ENCODE peak calls at places on chromosome 9, in eight cellular contexts. V is Panc1, C is testis, L is left lung, E is mammary epithelial cell, A is fibroblast of lung, H is tibial artery, X is left ventricle myocardium inferior. Y is an unnamed sample.

GRCh38 chr9:115766495-115766894 is 387.1 kb upstream of the PAPPA start:
- DNase-seq in H (no peak), L (no peak), A (no peak), C (no peak), X (no peak), V (no peak), E (no peak), Y (no peak)

GRCh38 chr9:93193373-93193725 is 9.4 kb downstream of the WNK2 start:
- DNase-seq in E (peak; percentile 29), V (no peak), A (no peak), X (no peak), L (peak; percentile 58), C (no peak), H (no peak), Y (no peak)

GRCh38 chr9:94982211-94982610 is 255.7 kb downstream of the AOPEP start:
- DNase-seq in X (no peak), L (no peak), E (peak; percentile 36), H (no peak), C (no peak), A (no peak), V (no peak), Y (no peak)

GRCh38 chr9:35675732-35676392 is 2.1 kb downstream of the CA9 start:
- DNase-seq in E (no peak), A (no peak), C (peak; percentile 57), X (no peak), H (peak; percentile 75), L (peak; percentile 81), V (no peak), Y (peak; percentile 84)

GRCh38 chr9:127742435-127743088 is 7.5 kb upstream of the TOR2A start:
- DNase-seq in V (no peak), X (no peak), H (no peak), A (peak; percentile 48), L (no peak), E (peak; percentile 27), C (peak; percentile 71), Y (peak; percentile 61)

GRCh38 chr9:76654575-76654974 is 109.7 kb upstream of the PCA3 start:
- DNase-seq in E (peak; percentile 86), X (no peak), A (peak; percentile 97), V (no peak), H (no peak), L (no peak), C (no peak), Y (no peak)

GRCh38 chr9:130933114-130934046 is 5.7 kb downstream of the FIBCD1 start:
- DNase-seq in H (no peak), E (no peak), L (peak; percentile 63), C (no peak), A (peak; percentile 81), X (no peak), V (no peak), Y (no peak)

GRCh38 chr9:86713456-86713855 is 233.8 kb downstream of the GAS1 start:
- DNase-seq in E (no peak), C (no peak), H (no peak), L (no peak), X (no peak), A (peak; percentile 51), V (no peak), Y (no peak)

GRCh38 chr9:116381350-116381749 is 227.8 kb downstream of the PAPPA start:
- DNase-seq in X (no peak), L (no peak), C (no peak), A (peak; percentile 75), E (peak; percentile 7), V (no peak), H (no peak), Y (no peak)

GRCh38 chr9:27195191-27195590 is 86.2 kb downstream of the TEK start:
- DNase-seq in V (no peak), H (no peak), L (no peak), E (no peak), C (no peak), A (no peak), X (no peak), Y (no peak)

DNA sequence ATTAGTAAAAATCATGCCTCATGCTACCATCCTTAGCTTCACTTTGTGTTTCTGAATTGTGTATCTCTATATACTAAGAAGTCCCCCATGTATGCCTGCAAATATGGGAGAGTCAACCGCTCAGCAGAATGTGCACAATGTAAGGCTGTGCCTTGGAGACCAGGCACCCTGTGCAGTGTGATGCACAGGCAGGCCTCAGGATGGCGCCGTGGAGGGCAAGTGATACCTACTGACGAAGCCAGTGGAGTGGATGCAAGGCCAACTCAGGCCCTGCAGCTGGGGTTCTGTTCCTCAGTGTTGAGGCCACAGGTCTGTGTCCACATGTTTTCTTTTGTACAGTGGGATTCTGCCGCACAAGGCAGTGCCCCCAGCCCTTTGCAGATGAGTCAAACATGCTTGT is 28.4 kb downstream of the SYK start:
- DNase-seq in E (no peak), A (no peak), L (no peak), H (no peak), C (no peak), V (no peak), X (no peak), Y (no peak)
- H3K4me3 ChIP-seq in E (no peak overlapping the region), A (no peak overlapping the region), L (no peak overlapping the region), H (no peak overlapping the region), C (no peak overlapping the region), V (no peak overlapping the region), X (no peak overlapping the region), Y (no peak overlapping the region)

GRCh38 chr9:107235765-107236442 is 47.2 kb upstream of the RAD23B start:
- DNase-seq in V (no peak), L (no peak), H (no peak), A (no peak), C (no peak), X (no peak), E (no peak), Y (no peak)
- H3K4me1 ChIP-seq in V (no peaks in the 10 kb centered on the region), L (no peaks in the 10 kb centered on the region), H (no peaks in the 10 kb centered on the region), A (no peaks in the 10 kb centered on the region), C (no peaks in the 10 kb centered on the region), X (no peaks in the 10 kb centered on the region), E (no peaks in the 10 kb centered on the region), Y (no peaks in the 10 kb centered on the region)

GRCh38 chr9:72983056-72983455 is 30.2 kb upstream of the ALDH1A1 start:
- DNase-seq in H (no peak), A (no peak), E (no peak), X (no peak), C (no peak), V (no peak), L (no peak), Y (no peak)
- H3K27ac ChIP-seq in H (no peak overlapping the region), A (no peak overlapping the region), E (no peak overlapping the region), X (no peak overlapping the region), C (no peak overlapping the region), V (no peak overlapping the region), L (no peak overlapping the region), Y (no peak overlapping the region)

DNA sequence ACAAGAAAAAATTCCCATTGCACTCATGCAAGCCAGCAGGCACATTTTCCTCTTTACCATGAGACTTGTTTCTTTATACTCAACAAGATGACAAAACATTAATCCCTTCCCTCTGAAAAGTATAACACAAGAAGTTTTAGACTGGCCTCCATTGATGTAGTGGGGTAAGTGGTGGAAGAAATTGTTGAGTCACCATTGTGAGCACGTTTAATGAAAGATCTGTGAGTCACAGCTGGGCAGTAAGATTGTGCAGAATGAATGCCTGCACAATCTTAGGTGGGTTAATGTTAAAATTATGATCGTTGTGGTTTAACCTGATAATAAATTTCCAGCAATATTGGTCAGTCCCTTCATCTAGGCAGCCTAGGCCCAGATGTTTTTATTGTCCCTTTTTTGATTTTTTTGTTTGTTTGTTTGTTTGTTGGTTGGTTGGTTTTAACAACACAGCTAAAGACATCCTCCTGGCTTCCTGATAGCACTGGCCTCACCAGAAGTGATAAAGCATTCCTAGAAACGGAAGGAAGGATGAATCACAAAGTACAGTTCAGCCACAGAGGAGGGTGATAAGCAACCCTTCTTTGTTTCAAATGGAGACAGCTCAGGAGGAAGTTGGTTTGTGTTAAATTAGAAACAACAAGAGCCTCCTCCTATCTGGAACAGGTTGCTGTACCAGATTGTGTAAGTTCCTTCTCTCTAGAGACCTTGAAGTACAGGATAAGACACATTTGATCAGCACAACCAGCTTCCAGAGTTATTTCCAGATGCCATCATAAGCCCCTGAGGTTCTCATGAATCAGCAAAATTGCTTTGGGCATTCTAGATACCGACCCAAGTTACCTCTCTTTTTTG is 40.3 kb downstream of the SLC24A2 start:
- DNase-seq in E (peak; percentile 48), A (no peak), V (no peak), X (no peak), H (no peak), C (no peak), L (no peak), Y (no peak)
- H3K4me3 ChIP-seq in E (no peak overlapping the region), A (no peak overlapping the region), V (no peak overlapping the region), X (no peak overlapping the region), H (no peak overlapping the region), C (no peak overlapping the region), L (no peak overlapping the region), Y (no peak overlapping the region)

DNA sequence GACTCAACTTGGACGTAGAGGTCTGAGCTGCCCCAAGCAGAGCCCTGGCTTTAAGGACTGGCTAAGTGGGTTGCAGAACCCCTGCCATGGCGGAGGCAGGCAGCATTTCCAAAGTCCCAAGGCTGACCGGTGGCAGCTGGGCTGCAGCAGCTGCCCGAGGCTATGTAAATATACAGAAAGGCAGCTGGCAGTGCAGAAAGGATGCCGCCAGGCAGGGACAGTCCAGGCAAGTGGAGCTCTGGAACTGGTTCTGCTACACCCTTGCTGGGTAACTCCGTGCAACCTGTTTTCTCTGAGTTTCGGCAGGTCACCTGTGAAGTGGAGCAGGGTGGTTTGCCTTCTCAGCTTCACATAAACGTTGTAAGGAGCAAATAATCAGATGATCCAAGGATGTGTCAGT is 46.0 kb downstream of the SHB start:
- DNase-seq in L (no peak), V (no peak), E (no peak), H (no peak), C (no peak), X (no peak), A (no peak), Y (no peak)
- H3K4me1 ChIP-seq in L (peaks cover 61% of the 10 kb centered on the region), V (peaks cover 100% of the 10 kb centered on the region), E (peaks cover 79% of the 10 kb centered on the region), H (peaks cover 78% of the 10 kb centered on the region), C (peaks cover 12% of the 10 kb centered on the region), X (peaks cover 100% of the 10 kb centered on the region), A (peaks cover 50% of the 10 kb centered on the region), Y (peaks cover 45% of the 10 kb centered on the region)

GRCh38 chr9:90909747-90910283 is 108.2 kb downstream of the SYK start:
- DNase-seq in C (no peak), L (no peak), H (no peak), E (no peak), V (no peak), A (no peak), X (no peak), Y (no peak)
- H3K27ac ChIP-seq in C (no peak overlapping the region), L (no peak overlapping the region), H (no peak overlapping the region), E (no peak overlapping the region), V (no peak overlapping the region), A (no peak overlapping the region), X (no peak overlapping the region), Y (no peak overlapping the region)

DNA sequence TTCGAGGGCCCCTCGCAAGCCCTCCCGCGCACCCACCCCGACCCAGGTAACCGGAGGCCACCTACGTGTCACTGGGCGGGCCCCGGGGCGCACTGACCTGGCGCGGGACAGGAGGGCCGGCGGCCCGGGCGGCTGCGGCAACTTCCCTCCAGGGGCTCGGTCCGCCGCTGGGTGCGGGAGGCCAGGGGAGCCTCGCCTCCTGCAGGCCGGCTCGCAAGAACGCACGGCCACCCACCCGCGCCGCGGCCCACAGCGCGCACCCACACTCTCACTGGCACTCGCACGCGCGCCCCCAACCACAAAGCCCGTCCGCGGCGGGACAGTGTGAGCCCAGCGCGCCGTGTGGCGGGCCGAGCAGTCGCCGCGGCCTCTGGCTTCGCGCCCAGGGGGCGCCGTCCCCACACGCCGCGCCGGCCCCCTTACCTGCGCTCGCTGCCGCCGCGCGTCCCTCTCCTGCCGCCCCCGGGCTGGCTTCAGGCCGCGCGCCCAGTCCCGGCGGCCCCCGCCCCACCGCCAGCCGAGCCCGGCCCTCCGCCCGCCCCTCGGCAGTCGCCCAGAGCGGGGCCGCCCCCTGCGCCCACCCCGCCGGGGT is 430 bp downstream of the LPAR1 start:
- DNase-seq in V (no peak), C (peak; percentile 46), E (peak; percentile 48), X (peak; percentile 21), H (peak; percentile 71), A (peak; percentile 31), L (peak; percentile 92), Y (peak; percentile 71)
- H3K4me3 ChIP-seq in V (peak overlapping the region; percentile 73), C (peak overlapping the region; percentile 78), E (peak overlapping the region; percentile 66), X (peak overlapping the region; percentile 71), H (peak overlapping the region; percentile 84), A (peak overlapping the region; percentile 66), L (peak overlapping the region; percentile 61), Y (peak overlapping the region; percentile 68)

Y was measured in right cardiac atrium.